ENCODE peak calls at places on chromosomes 3 and 15, in five cellular contexts. Q is CD4-positive, alpha-beta memory T cell; C is esophagus muscularis mucosa; U is ACHN; V is T-cell. E is an unnamed sample.
A peak's percentile ranks its signal among the peaks of the same experiment; 100 is the strongest.

GRCh38 chr15:88630141-88630721 is 8.6 kb upstream of the ISG20 start:
- DNase-seq in Q (no peak), C (no peak), U (no peak), V (no peak), E (no peak)

GRCh38 chr3:128415110-128415772 is 51.4 kb downstream of the DNAJB8 start:
- DNase-seq in Q (no peak), C (no peak), U (no peak), V (no peak), E (no peak)

GRCh38 chr3:143824675-143825074 is 23.6 kb downstream of the SLC9A9 start:
- DNase-seq in Q (no peak), C (peak; percentile 5), U (no peak), V (no peak), E (no peak)

GRCh38 chr15:38531509-38531908 is 33.1 kb downstream of the RASGRP1 start:
- DNase-seq in Q (no peak), C (no peak), U (peak; percentile 71), V (no peak), E (no peak)

GRCh38 chr15:72237286-72238224 is 6.6 kb upstream of the PKM start:
- DNase-seq in Q (peak; percentile 33), C (peak; percentile 96), U (peak; percentile 95), V (no peak), E (peak; percentile 88)

GRCh38 chr3:64190517-64191515 is 34.5 kb downstream of the PRICKLE2 start:
- DNase-seq in Q (no peak), C (peak; percentile 70), U (no peak), V (no peak), E (no peak)

GRCh38 chr3:28745904-28746617 is 397.4 kb upstream of the AZI2 start:
- DNase-seq in Q (no peak), C (no peak), U (no peak), V (no peak), E (no peak)

GRCh38 chr3:45043715-45044299 is 17.7 kb downstream of the CLEC3B start:
- DNase-seq in Q (no peak), C (no peak), U (peak; percentile 5), V (no peak), E (no peak)